ENCODE peak calls at places on chromosomes 5 and 9, in six cellular contexts. One of them, this sample, is unnamed.

GRCh38 chr5:65721775-65722574 is at the start of the genes NLN and SGTB:
- DNase-seq in stimulated activated CD8-positive, alpha-beta memory T cell treated with anti-CD3 and anti-CD28 coated beads, Interleukin-12 subunit alpha, Interleukin-12 subunit beta, amount 100 ng/mL, for 4 hours: peak
- DNase-seq in HCT116: peak
- DNase-seq in mesothelial cell of epicardium: peak
- DNase-seq in kidney tubule cell: peak
- DNase-seq in germinal center: peak
- DNase-seq in this sample: peak

GRCh38 chr9:35907732-35908483 is 1.4 kb upstream of the SPAAR start:
- DNase-seq in stimulated activated CD8-positive, alpha-beta memory T cell treated with anti-CD3 and anti-CD28 coated beads, Interleukin-12 subunit alpha, Interleukin-12 subunit beta, amount 100 ng/mL, for 4 hours: no peak
- DNase-seq in HCT116: peak
- DNase-seq in mesothelial cell of epicardium: no peak
- DNase-seq in kidney tubule cell: peak
- DNase-seq in germinal center: no peak
- DNase-seq in this sample: peak

GRCh38 chr9:131290039-131290766 is 680 bp downstream of the PLPP7 start:
- DNase-seq in stimulated activated CD8-positive, alpha-beta memory T cell treated with anti-CD3 and anti-CD28 coated beads, Interleukin-12 subunit alpha, Interleukin-12 subunit beta, amount 100 ng/mL, for 4 hours: no peak
- DNase-seq in HCT116: no peak
- DNase-seq in mesothelial cell of epicardium: no peak
- DNase-seq in kidney tubule cell: no peak
- DNase-seq in germinal center: no peak
- DNase-seq in this sample: no peak

GRCh38 chr9:116933251-116933650 is 246.1 kb downstream of the TRIM32 start:
- DNase-seq in stimulated activated CD8-positive, alpha-beta memory T cell treated with anti-CD3 and anti-CD28 coated beads, Interleukin-12 subunit alpha, Interleukin-12 subunit beta, amount 100 ng/mL, for 4 hours: no peak
- DNase-seq in HCT116: no peak
- DNase-seq in mesothelial cell of epicardium: no peak
- DNase-seq in kidney tubule cell: no peak
- DNase-seq in germinal center: no peak
- DNase-seq in this sample: peak

GRCh38 chr5:105836263-105836662 is 1834.5 kb downstream of the EFNA5 start:
- DNase-seq in stimulated activated CD8-positive, alpha-beta memory T cell treated with anti-CD3 and anti-CD28 coated beads, Interleukin-12 subunit alpha, Interleukin-12 subunit beta, amount 100 ng/mL, for 4 hours: no peak
- DNase-seq in HCT116: no peak
- DNase-seq in mesothelial cell of epicardium: no peak
- DNase-seq in kidney tubule cell: no peak
- DNase-seq in germinal center: no peak
- DNase-seq in this sample: no peak

GRCh38 chr5:28808967-28809810 is 1770.8 kb upstream of the CDH9 start:
- DNase-seq in stimulated activated CD8-positive, alpha-beta memory T cell treated with anti-CD3 and anti-CD28 coated beads, Interleukin-12 subunit alpha, Interleukin-12 subunit beta, amount 100 ng/mL, for 4 hours: no peak
- DNase-seq in HCT116: no peak
- DNase-seq in mesothelial cell of epicardium: no peak
- DNase-seq in kidney tubule cell: no peak
- DNase-seq in germinal center: no peak
- DNase-seq in this sample: no peak

GRCh38 chr5:57495285-57495684 is 12.7 kb upstream of the ACTBL2 start:
- DNase-seq in stimulated activated CD8-positive, alpha-beta memory T cell treated with anti-CD3 and anti-CD28 coated beads, Interleukin-12 subunit alpha, Interleukin-12 subunit beta, amount 100 ng/mL, for 4 hours: no peak
- DNase-seq in HCT116: no peak
- DNase-seq in mesothelial cell of epicardium: no peak
- DNase-seq in kidney tubule cell: no peak
- DNase-seq in germinal center: no peak
- DNase-seq in this sample: no peak

GRCh38 chr5:125499969-125500368 is 753.5 kb upstream of the ZNF608 start:
- DNase-seq in stimulated activated CD8-positive, alpha-beta memory T cell treated with anti-CD3 and anti-CD28 coated beads, Interleukin-12 subunit alpha, Interleukin-12 subunit beta, amount 100 ng/mL, for 4 hours: no peak
- DNase-seq in HCT116: no peak
- DNase-seq in mesothelial cell of epicardium: no peak
- DNase-seq in kidney tubule cell: no peak
- DNase-seq in germinal center: no peak
- DNase-seq in this sample: no peak

GRCh38 chr5:3602713-3603502 is 7.3 kb downstream of the IRX1 start:
- DNase-seq in stimulated activated CD8-positive, alpha-beta memory T cell treated with anti-CD3 and anti-CD28 coated beads, Interleukin-12 subunit alpha, Interleukin-12 subunit beta, amount 100 ng/mL, for 4 hours: no peak
- DNase-seq in HCT116: no peak
- DNase-seq in mesothelial cell of epicardium: no peak
- DNase-seq in kidney tubule cell: peak
- DNase-seq in germinal center: no peak
- DNase-seq in this sample: no peak

This sample was measured in epithelial cell of esophagus.